ENCODE peak calls at places on chromosome 15, in five cellular contexts. M is AG09309, L is fibroblast of mammary gland, K is adrenal gland, D is BJ. J is an unnamed sample.

GRCh38 chr15:70299931-70300858 is 202.5 kb upstream of the TLE3 start:
- DNase-seq in D (no peak), K (no peak), M (no peak), L (no peak), J (no peak)

GRCh38 chr15:60993008-60993407 is 236.1 kb downstream of the RORA start:
- DNase-seq in M (peak), L (peak), D (peak), K (no peak), J (no peak)

GRCh38 chr15:60384052-60384451 is 13.7 kb downstream of the ANXA2 start:
- DNase-seq in M (no peak), D (no peak), K (no peak), L (peak), J (no peak)

GRCh38 chr15:79169531-79170123 is 79.0 kb upstream of the RASGRF1 start:
- DNase-seq in D (no peak), M (no peak), K (no peak), L (no peak), J (no peak)

GRCh38 chr15:90024406-90024805 is 23.3 kb downstream of the ZNF710 start:
- DNase-seq in D (no peak), L (no peak), K (no peak), M (no peak), J (no peak)

GRCh38 chr15:74851960-74852359 is 9.0 kb upstream of the ULK3 start:
- DNase-seq in D (no peak), M (no peak), K (no peak), L (no peak), J (no peak)

GRCh38 chr15:98853161-98853560 is 154.4 kb downstream of the PGPEP1L start:
- DNase-seq in D (peak), M (peak), L (peak), K (peak), J (peak)

GRCh38 chr15:26781816-26782215 is 8.9 kb upstream of the GABRB3 start:
- DNase-seq in M (no peak), K (no peak), D (no peak), L (no peak), J (no peak)

GRCh38 chr15:81966628-81967027 is 79.2 kb downstream of the MEX3B start:
- DNase-seq in L (no peak), M (no peak), D (no peak), K (no peak), J (no peak)

GRCh38 chr15:99961011-99961441 is 227.8 kb upstream of the LYSMD4 start:
- DNase-seq in D (no peak), K (peak), M (no peak), L (peak), J (no peak)

GRCh38 chr15:43769584-43770228 is 7.1 kb downstream of the ELL3 start:
- DNase-seq in K (peak), D (peak), M (no peak), L (peak), J (no peak)

GRCh38 chr15:55799287-55800212 is 56.6 kb upstream of the PRTG start:
- DNase-seq in M (no peak), D (no peak), L (peak), K (peak), J (no peak)

GRCh38 chr15:80183291-80183690 is 30.5 kb downstream of the FAH start:
- DNase-seq in K (no peak), D (no peak), M (no peak), L (no peak), J (no peak)

GRCh38 chr15:60162911-60163310 is 158.8 kb downstream of the FOXB1 start:
- DNase-seq in D (no peak), L (no peak), M (no peak), K (no peak), J (no peak)

GRCh38 chr15:99566157-99566900 is 545 bp downstream of the MEF2A start:
- DNase-seq in K (peak), L (no peak), M (no peak), D (no peak), J (no peak)

GRCh38 chr15:59174846-59175831 is 31.5 kb upstream of the LDHAL6B start:
- DNase-seq in M (peak), L (peak), K (no peak), D (no peak), J (peak)

GRCh38 chr15:79640206-79640605 is 208.1 kb downstream of the MINAR1 start:
- DNase-seq in L (peak), M (peak), D (peak), K (peak), J (peak)

GRCh38 chr15:59657635-59658125 is 365 bp upstream of the GTF2A2 start:
- DNase-seq in K (peak), L (no peak), D (no peak), M (no peak), J (no peak)

GRCh38 chr15:52783929-52784798 is 6.0 kb downstream of the ONECUT1 start:
- DNase-seq in M (no peak), D (no peak), K (no peak), L (peak), J (no peak)

GRCh38 chr15:58731756-58732535 is 17.6 kb downstream of the ADAM10 start:
- DNase-seq in L (peak), K (peak), M (no peak), D (peak), J (no peak)

GRCh38 chr15:52730163-52730562 is 51.0 kb upstream of the ATOSA start:
- DNase-seq in M (no peak), D (peak), K (no peak), L (peak), J (no peak)

DNA sequence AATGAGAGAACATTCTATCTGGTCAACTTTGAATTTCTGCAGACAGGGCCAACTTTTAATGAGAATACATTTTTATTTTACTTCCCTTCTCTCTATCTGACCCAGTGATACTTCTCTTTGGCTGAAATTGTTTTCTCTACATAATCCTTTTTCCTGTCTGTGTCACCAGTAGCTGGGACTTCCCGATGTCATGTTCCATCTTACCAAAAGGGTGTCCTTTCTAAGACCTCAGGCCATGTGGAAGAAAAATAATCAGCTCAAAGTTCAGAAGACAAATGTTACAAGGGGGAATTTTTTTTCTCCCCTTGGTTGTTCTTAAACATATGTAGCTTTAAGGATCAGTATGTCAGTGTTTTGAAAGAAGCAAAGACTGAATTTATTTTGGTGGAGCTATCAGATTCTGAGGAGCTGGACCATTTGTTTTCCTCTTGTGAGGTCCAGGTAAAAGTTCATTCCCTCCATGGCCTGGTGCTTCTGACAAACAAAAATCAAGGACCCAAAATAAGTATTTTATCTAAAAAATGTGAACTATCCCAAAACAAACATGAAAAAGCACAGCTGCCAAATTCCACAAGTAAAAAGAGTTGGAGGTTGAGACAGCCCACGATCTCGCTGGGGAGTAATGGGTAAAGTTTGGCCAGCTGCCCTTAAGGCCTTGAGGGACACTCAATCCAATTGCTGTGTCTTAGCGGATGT is 859.4 kb upstream of the NR2F2 start:
- DNase-seq in L (peak), D (no peak), K (peak), M (no peak), J (peak)
- H3K4me3 ChIP-seq in L (no peak), D (no peak), K (no peak), M (no peak), J (no peak)

DNA sequence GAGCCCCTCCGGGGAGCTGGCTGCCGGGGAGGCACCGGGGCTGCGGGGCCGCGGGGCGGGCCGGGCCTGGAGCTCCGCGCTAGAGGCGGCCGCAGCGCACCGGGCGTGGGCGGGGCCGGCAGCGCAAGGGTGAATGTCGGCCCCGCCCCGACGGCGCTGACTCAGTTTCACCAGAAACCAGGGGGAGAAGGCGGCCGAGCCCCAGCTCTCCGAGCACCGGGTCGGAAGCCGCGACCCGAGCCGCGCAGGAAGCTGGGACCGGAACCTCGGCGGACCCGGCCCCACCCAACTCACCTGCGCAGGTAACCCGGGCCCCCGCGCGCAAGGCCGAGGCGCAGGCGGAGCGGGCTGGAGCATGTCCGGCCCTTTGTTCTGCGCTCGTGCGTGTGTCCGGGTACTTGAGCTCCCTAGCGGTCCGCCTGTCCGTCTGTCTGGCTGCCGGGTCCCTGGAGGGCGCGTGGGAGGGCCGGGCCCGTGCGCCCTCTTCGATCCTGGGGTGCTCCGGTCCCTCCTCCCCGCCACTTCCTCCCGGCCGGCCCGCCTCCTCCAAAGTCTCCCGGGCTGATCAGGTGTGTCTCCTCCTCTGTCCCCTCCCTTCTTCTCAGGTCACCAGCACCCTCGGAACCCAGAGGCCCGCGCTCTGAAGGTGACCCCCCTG is at the start of gene SPINT1:
- DNase-seq in K (no peak), L (no peak), D (no peak), M (no peak), J (no peak)
- H3K4me3 ChIP-seq in K (no peak), L (no peak), D (peak), M (peak), J (peak)

GRCh38 chr15:57133127-57133968 is 214.9 kb downstream of the TCF12 start:
- DNase-seq in L (peak), M (no peak), D (no peak), K (no peak), J (no peak)

GRCh38 chr15:57138260-57138895 is 219.9 kb downstream of the TCF12 start:
- DNase-seq in L (peak), M (no peak), K (peak), D (no peak), J (no peak)

GRCh38 chr15:57130956-57131355 is 212.5 kb downstream of the TCF12 start:
- DNase-seq in M (no peak), L (no peak), K (no peak), D (no peak), J (no peak)

GRCh38 chr15:57134877-57135276 is 216.4 kb downstream of the TCF12 start:
- DNase-seq in D (no peak), L (no peak), K (no peak), M (no peak), J (no peak)

DNA sequence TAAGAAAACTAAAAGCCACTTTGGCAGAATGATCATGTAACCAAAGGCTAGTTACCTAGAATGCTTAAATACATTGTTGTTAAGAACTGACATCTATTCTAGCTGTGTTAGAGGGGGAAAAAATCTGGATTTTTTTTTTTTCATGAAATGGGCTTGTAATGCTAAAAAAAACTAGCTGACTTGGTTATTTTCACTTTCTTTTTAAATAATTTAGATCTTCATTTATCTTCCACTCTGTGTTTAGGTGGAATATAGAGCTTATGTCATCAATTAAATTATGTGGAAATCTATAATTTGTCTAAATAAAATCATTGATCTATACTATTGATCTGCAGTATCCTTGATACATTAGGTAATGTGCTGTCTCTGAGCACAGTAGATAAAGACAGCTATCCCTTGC is 217.4 kb downstream of the TCF12 start:
- DNase-seq in D (no peak), K (no peak), M (no peak), L (no peak), J (no peak)
- H3K4me3 ChIP-seq in D (no peak), K (no peak), M (no peak), L (no peak), J (no peak)

DNA sequence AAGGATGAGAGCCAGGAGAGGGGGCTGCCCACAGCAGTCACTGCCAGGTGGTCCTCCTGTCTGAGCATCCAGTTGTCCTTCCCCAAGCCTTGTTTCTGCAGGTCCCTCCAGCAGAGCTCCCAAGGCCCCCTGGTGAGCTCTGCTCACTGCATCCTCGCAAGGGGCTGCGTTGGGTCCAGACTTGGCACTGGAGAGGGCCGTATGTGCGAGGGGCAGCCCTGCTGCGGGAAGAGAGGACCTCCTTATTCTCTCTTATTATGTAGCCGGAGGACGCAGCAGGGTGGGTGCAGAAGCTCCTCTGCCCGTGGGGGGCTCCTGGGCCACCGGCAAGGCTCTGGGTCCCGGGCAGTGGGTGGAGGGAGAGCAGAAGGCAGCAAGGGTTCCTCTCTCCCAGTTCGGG is 14.4 kb upstream of the KLF13 start:
- DNase-seq in L (no peak), M (no peak), D (no peak), K (no peak), J (no peak)
- H3K4me3 ChIP-seq in L (no peak), M (no peak), D (no peak), K (no peak), J (no peak)

GRCh38 chr15:33559207-33559890 is 248.6 kb downstream of the RYR3 start:
- DNase-seq in D (no peak), L (no peak), M (no peak), K (no peak), J (no peak)
- H3K4me3 ChIP-seq in D (no peak), L (no peak), M (no peak), K (no peak), J (no peak)

GRCh38 chr15:101151286-101151685 is 100.6 kb downstream of the CHSY1 start:
- DNase-seq in M (no peak), D (no peak), K (no peak), L (no peak), J (no peak)
- H3K4me3 ChIP-seq in M (no peak), D (no peak), K (no peak), L (no peak), J (no peak)

GRCh38 chr15:85582719-85583089 is 202.3 kb downstream of the AKAP13 start:
- DNase-seq in K (peak), L (peak), D (no peak), M (no peak), J (no peak)
- H3K4me3 ChIP-seq in K (no peak), L (peak), D (no peak), M (no peak), J (peak)

GRCh38 chr15:65416845-65417416 is 5.8 kb downstream of the IGDCC4 start:
- DNase-seq in L (peak), D (no peak), K (no peak), M (no peak), J (peak)
- H3K4me3 ChIP-seq in L (no peak), D (no peak), K (no peak), M (no peak), J (no peak)

DNA sequence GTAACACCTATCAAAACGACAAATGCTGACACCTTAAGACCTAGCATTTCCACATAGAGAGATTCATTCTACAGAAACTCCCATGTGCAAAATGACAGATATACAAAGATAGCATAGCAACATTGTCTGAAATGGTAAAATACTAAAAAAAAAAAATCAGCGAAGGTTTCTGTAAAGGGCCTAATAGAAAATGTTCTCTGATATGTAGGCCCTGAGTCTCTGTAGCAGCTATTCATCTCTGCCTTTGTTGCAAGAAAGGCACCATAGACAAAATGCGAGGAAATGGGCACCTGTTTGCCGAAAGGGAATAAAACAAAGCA is 631 bp upstream of the MFGE8 start:
- DNase-seq in L (no peak), K (no peak), M (no peak), D (no peak), J (no peak)
- H3K4me3 ChIP-seq in L (peak), K (no peak), M (no peak), D (peak), J (peak)

GRCh38 chr15:40090774-40091455 is 17.8 kb downstream of the BMF start:
- DNase-seq in K (no peak), D (no peak), L (no peak), M (no peak), J (no peak)

GRCh38 chr15:40094156-40094555 is 14.5 kb downstream of the BMF start:
- DNase-seq in L (no peak), K (no peak), D (no peak), M (no peak), J (no peak)

GRCh38 chr15:40091861-40092415 is 16.7 kb downstream of the BMF start:
- DNase-seq in D (no peak), K (no peak), M (no peak), L (no peak), J (no peak)

GRCh38 chr15:40093224-40093842 is 15.3 kb downstream of the BMF start:
- DNase-seq in M (no peak), K (no peak), D (no peak), L (peak), J (no peak)

DNA sequence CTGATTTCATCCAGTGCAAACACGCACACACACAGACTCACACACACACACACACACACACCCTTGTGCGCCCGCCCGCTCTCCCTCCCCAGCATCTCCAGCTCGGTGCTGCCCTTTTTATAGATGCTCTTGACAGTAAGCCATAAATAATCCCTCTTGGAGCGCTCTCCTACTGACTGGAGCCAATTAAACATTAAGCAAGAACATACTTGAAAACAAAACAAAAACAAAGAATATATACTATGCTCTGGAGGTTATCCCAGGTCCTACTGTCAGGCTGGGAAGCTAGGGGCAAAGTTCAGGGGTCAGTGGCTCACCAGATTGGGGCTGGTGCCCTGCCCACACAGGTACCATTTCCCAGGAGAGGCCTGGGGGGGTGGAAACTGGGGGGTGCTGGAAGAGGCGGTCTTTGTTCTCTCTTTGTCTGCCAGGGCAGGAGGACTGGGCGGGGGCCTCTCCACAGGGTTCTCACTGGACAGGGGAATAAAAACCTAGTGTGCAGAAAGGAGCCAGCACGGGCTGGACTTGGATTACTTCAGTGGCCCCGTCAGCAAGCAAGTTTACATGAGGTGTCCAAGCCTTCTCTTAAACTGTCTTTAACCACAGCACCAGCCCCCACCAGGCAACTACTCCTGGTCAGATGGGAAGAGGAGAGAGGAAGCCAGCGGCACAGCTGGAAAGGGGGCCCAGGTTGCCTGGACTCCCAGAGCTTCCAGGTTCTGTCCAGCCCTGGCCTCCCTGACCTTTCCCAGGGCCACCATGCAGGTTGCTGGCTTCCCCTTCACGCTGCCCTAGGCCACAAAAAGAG is 16.1 kb downstream of the BMF start:
- DNase-seq in L (peak), M (peak), D (peak), K (peak), J (peak)
- H3K4me3 ChIP-seq in L (no peak), M (no peak), D (no peak), K (no peak), J (no peak)

J was measured in skeletal muscle cell.